ENCODE peak calls at places on chromosomes 6 and 20, in eight cellular contexts. W is OCI-LY7; J is RWPE1; T is activated naive CD4-positive, alpha-beta T cell treated with Interleukin-2 at 50 U/mL for 16 hours; C is kidney; K is substantia nigra; Y is aorta; G is Daoy. V is an unnamed sample.

GRCh38 chr6:78300885-78301284 is 566.5 kb upstream of the IRAK1BP1 start:
- DNase-seq in W (no peak), J (peak; percentile 13), T (no peak), C (no peak), K (no peak), Y (no peak), G (no peak), V (no peak)

GRCh38 chr6:11380969-11381744 is 148.7 kb upstream of the NEDD9 start:
- DNase-seq in W (no peak), J (no peak), T (no peak), C (no peak), K (no peak), Y (no peak), G (peak; percentile 30), V (no peak)

GRCh38 chr6:116439572-116439971 is 21.6 kb upstream of the CALHM6 start:
- DNase-seq in W (no peak), J (no peak), T (no peak), C (no peak), K (no peak), Y (no peak), G (no peak), V (no peak)

GRCh38 chr20:8523684-8524083 is 391.6 kb downstream of the PLCB1 start:
- DNase-seq in W (peak; percentile 33), J (no peak), T (no peak), C (no peak), K (no peak), Y (no peak), G (no peak), V (no peak)

GRCh38 chr20:53708129-53708968 is 114.7 kb upstream of the ZNF217 start:
- DNase-seq in W (peak; percentile 38), J (no peak), T (peak; percentile 47), C (no peak), K (no peak), Y (no peak), G (peak; percentile 89), V (no peak)

GRCh38 chr6:99338188-99338587 is 11.3 kb downstream of the FAXC start:
- DNase-seq in W (no peak), J (no peak), T (no peak), C (no peak), K (no peak), Y (no peak), G (no peak), V (no peak)

GRCh38 chr6:2755456-2755855 is 4.7 kb upstream of the MYLK4 start:
- DNase-seq in W (no peak), J (no peak), T (no peak), C (no peak), K (no peak), Y (no peak), G (no peak), V (no peak)

GRCh38 chr20:63151554-63152321 is 64.2 kb downstream of the YTHDF1 start:
- DNase-seq in W (no peak), J (no peak), T (no peak), C (peak; percentile 42), K (no peak), Y (peak; percentile 70), G (peak; percentile 54), V (peak; percentile 80)

GRCh38 chr6:14305629-14306028 is 188.1 kb downstream of the CD83 start:
- DNase-seq in W (no peak), J (no peak), T (no peak), C (no peak), K (no peak), Y (no peak), G (no peak), V (no peak)

GRCh38 chr20:43170771-43171170 is 18.9 kb downstream of the PTPRT start:
- DNase-seq in W (no peak), J (no peak), T (no peak), C (no peak), K (no peak), Y (no peak), G (no peak), V (no peak)

GRCh38 chr20:57552471-57552870 is 8.4 kb upstream of the PCK1 start:
- DNase-seq in W (no peak), J (no peak), T (no peak), C (no peak), K (no peak), Y (no peak), G (no peak), V (no peak)

GRCh38 chr20:47191074-47191673 is 165.3 kb downstream of the ZMYND8 start:
- DNase-seq in W (no peak), J (peak; percentile 98), T (no peak), C (no peak), K (no peak), Y (no peak), G (no peak), V (no peak)

GRCh38 chr20:43666376-43667328 is at the start of gene MYBL2:
- DNase-seq in W (peak; percentile 92), J (peak; percentile 87), T (peak; percentile 68), C (peak; percentile 80), K (no peak), Y (peak; percentile 81), G (peak; percentile 75), V (peak; percentile 87)

GRCh38 chr6:32196682-32197616 is 4.5 kb upstream of the GPSM3 start:
- DNase-seq in W (no peak), J (no peak), T (no peak), C (peak; percentile 87), K (no peak), Y (no peak), G (no peak), V (peak; percentile 86)

GRCh38 chr20:45041464-45042337 is 59.2 kb downstream of the KCNS1 start:
- DNase-seq in W (no peak), J (peak; percentile 96), T (no peak), C (no peak), K (no peak), Y (no peak), G (peak; percentile 60), V (no peak)

GRCh38 chr20:44717986-44718385 is 2.8 kb downstream of the CCN5 start:
- DNase-seq in W (no peak), J (no peak), T (no peak), C (peak; percentile 61), K (no peak), Y (no peak), G (no peak), V (no peak)

GRCh38 chr6:104597541-104598050 is 262.1 kb downstream of the HACE1 start:
- DNase-seq in W (no peak), J (no peak), T (no peak), C (no peak), K (no peak), Y (no peak), G (peak; percentile 9), V (no peak)

GRCh38 chr6:107576852-107577251 is 86.9 kb downstream of the SOBP start:
- DNase-seq in W (no peak), J (peak; percentile 36), T (no peak), C (no peak), K (no peak), Y (no peak), G (peak; percentile 14), V (no peak)

GRCh38 chr20:59811681-59812171 is 121.7 kb downstream of the SYCP2 start:
- DNase-seq in W (no peak), J (no peak), T (no peak), C (peak; percentile 44), K (no peak), Y (peak; percentile 27), G (no peak), V (no peak)

GRCh38 chr6:134739299-134740090 is 210.4 kb downstream of the ALDH8A1 start:
- DNase-seq in W (no peak), J (peak; percentile 51), T (no peak), C (no peak), K (no peak), Y (no peak), G (peak; percentile 20), V (no peak)